ENCODE peak calls at places on chromosomes 6 and 20, in four cellular contexts. One of them, this sample, is unnamed.
A peak's percentile ranks its signal among the peaks of the same experiment; 100 is the strongest.

GRCh38 chr6:39077882-39078594 is 29.5 kb downstream of the GLP1R start:
- DNase-seq in heart left ventricle: no peak
- DNase-seq in A549: no peak
- DNase-seq in dorsolateral prefrontal cortex: no peak
- DNase-seq in this sample: no peak

GRCh38 chr6:156131221-156131903 is 645.8 kb upstream of the ARID1B start:
- DNase-seq in heart left ventricle: no peak
- DNase-seq in A549: no peak
- DNase-seq in dorsolateral prefrontal cortex: no peak
- DNase-seq in this sample: no peak

GRCh38 chr6:128139519-128139918 is 238.7 kb upstream of the THEMIS start:
- DNase-seq in heart left ventricle: no peak
- DNase-seq in A549: peak; percentile 47
- DNase-seq in dorsolateral prefrontal cortex: no peak
- DNase-seq in this sample: no peak

GRCh38 chr6:24753545-24753944 is 21.2 kb upstream of the GMNN start:
- DNase-seq in heart left ventricle: no peak
- DNase-seq in A549: no peak
- DNase-seq in dorsolateral prefrontal cortex: no peak
- DNase-seq in this sample: no peak

GRCh38 chr20:19310541-19310940 is 98.1 kb downstream of the SLC24A3 start:
- DNase-seq in heart left ventricle: no peak
- DNase-seq in A549: no peak
- DNase-seq in dorsolateral prefrontal cortex: no peak
- DNase-seq in this sample: no peak

GRCh38 chr6:106997392-106998257 is 23.1 kb upstream of the CD24 start:
- DNase-seq in heart left ventricle: no peak
- DNase-seq in A549: peak; percentile 66
- DNase-seq in dorsolateral prefrontal cortex: peak; percentile 49
- DNase-seq in this sample: no peak

GRCh38 chr20:57269148-57269984 is 2.9 kb upstream of the BMP7 start:
- DNase-seq in heart left ventricle: no peak
- DNase-seq in A549: no peak
- DNase-seq in dorsolateral prefrontal cortex: no peak
- DNase-seq in this sample: no peak

GRCh38 chr6:167200806-167201205 is 43.0 kb upstream of the GPR31 start:
- DNase-seq in heart left ventricle: no peak
- DNase-seq in A549: no peak
- DNase-seq in dorsolateral prefrontal cortex: no peak
- DNase-seq in this sample: no peak

GRCh38 chr20:52130406-52130805 is 61.2 kb downstream of the ZFP64 start:
- DNase-seq in heart left ventricle: no peak
- DNase-seq in A549: no peak
- DNase-seq in dorsolateral prefrontal cortex: no peak
- DNase-seq in this sample: no peak

GRCh38 chr6:33212857-33213165 is 4.5 kb downstream of the RING1 start:
- DNase-seq in heart left ventricle: no peak
- DNase-seq in A549: no peak
- DNase-seq in dorsolateral prefrontal cortex: peak; percentile 19
- DNase-seq in this sample: no peak

GRCh38 chr20:19211661-19212523 is 550 bp upstream of the SLC24A3 start:
- DNase-seq in heart left ventricle: peak; percentile 65
- DNase-seq in A549: no peak
- DNase-seq in dorsolateral prefrontal cortex: peak; percentile 52
- DNase-seq in this sample: peak; percentile 40

GRCh38 chr20:62141397-62142251 is 1.6 kb downstream of the PSMA7 start:
- DNase-seq in heart left ventricle: no peak
- DNase-seq in A549: peak; percentile 45
- DNase-seq in dorsolateral prefrontal cortex: no peak
- DNase-seq in this sample: no peak
- TF ChIP-seq CTCF in heart left ventricle: no peak
- TF ChIP-seq CTCF in A549: peak; percentile 36
- TF ChIP-seq CTCF in dorsolateral prefrontal cortex: no peak
- TF ChIP-seq CTCF in this sample: no peak

DNA sequence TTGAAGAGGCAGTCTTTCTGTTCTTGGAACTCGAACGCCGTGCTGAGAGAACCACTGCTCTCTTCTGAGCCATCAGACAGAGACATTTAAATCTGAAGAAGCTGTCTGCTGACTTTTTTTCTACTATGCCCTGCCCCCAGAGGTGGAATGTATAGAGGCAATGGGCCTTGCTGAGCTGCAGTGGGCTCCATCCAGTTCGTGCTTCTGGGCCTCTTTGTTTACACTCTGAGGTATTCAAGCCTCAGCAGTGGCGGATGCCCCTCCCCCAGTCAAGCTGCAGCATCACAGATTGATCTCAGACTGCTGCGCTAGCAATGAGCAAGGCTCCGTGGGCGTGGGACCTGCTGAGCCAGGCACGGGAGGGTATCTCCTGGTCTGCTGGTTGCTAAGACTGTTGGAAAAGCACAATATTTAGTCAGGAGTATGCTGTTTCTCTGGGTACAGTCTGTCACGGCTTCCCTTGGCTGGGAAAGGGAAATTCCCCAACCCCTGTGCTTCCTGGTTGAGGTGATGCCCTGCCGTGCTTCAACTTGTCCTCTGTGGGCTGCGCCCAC is 526.8 kb downstream of the CD109 start:
- DNase-seq in heart left ventricle: no peak
- DNase-seq in A549: no peak
- DNase-seq in dorsolateral prefrontal cortex: no peak
- DNase-seq in this sample: no peak
- TF ChIP-seq CTCF in heart left ventricle: no peak
- TF ChIP-seq CTCF in A549: no peak
- TF ChIP-seq CTCF in dorsolateral prefrontal cortex: no peak
- TF ChIP-seq CTCF in this sample: no peak

GRCh38 chr6:118650500-118651281 is 700 bp downstream of the CEP85L start:
- DNase-seq in heart left ventricle: peak; percentile 79
- DNase-seq in A549: peak; percentile 35
- DNase-seq in dorsolateral prefrontal cortex: peak; percentile 54
- DNase-seq in this sample: peak; percentile 36
- TF ChIP-seq CTCF in heart left ventricle: peak; percentile 30
- TF ChIP-seq CTCF in A549: no peak
- TF ChIP-seq CTCF in dorsolateral prefrontal cortex: no peak
- TF ChIP-seq CTCF in this sample: no peak

GRCh38 chr6:114310053-114310452 is 32.8 kb downstream of the HS3ST5 start:
- DNase-seq in heart left ventricle: no peak
- DNase-seq in A549: no peak
- DNase-seq in dorsolateral prefrontal cortex: no peak
- DNase-seq in this sample: no peak

GRCh38 chr6:114301596-114302219 is 41.1 kb downstream of the HS3ST5 start:
- DNase-seq in heart left ventricle: no peak
- DNase-seq in A549: no peak
- DNase-seq in dorsolateral prefrontal cortex: no peak
- DNase-seq in this sample: no peak

GRCh38 chr6:114304304-114304887 is 38.4 kb downstream of the HS3ST5 start:
- DNase-seq in heart left ventricle: no peak
- DNase-seq in A549: peak; percentile 9
- DNase-seq in dorsolateral prefrontal cortex: no peak
- DNase-seq in this sample: no peak
- TF ChIP-seq CTCF in heart left ventricle: peak; percentile 50
- TF ChIP-seq CTCF in A549: peak; percentile 49
- TF ChIP-seq CTCF in dorsolateral prefrontal cortex: peak; percentile 75
- TF ChIP-seq CTCF in this sample: no peak

DNA sequence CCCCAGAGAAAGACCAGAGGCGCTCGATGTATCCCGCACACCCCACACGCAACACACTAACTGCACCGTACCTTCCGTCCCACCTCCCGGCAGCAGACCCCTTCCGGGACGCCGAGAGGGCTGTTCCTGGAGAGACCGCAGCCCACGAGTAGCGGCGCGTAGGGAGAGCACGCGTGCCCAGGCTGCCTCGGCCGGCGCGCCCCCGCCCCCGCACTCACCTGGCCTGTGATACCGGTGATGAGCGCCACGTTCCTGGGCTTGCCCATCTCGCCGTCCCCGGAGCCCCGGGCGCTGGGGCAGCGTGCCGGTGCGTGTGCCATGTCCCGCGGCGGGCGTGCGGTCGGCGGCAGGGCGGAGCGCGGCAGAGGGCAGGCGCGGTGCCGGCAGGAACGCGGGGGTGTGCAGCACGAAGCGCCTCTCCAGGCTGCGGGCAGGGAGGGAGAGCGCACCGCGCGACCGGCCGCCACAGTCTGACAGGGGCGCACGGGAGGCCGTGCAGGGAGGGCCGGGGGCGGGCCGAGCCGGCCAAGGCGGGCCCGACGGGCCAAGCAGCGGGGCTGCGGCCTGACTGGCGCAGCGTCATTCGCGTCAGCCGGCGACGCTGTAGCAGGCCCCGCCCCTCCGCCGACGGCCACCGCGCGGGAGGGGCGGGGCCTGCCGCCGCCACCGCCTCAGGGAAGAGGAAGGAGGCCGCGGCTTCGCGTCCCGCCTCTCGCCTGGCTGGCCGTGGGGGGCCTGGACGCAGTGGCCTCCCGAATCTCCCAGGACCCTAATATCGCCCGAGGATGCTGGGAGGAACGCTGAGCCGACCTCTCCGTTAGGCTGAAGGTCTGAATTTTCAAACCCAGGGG is at the start of gene GMDS:
- DNase-seq in heart left ventricle: peak; percentile 94
- DNase-seq in A549: peak; percentile 79
- DNase-seq in dorsolateral prefrontal cortex: peak; percentile 88
- DNase-seq in this sample: peak; percentile 94
- TF ChIP-seq CTCF in heart left ventricle: no peak
- TF ChIP-seq CTCF in A549: no peak
- TF ChIP-seq CTCF in dorsolateral prefrontal cortex: peak; percentile 39
- TF ChIP-seq CTCF in this sample: no peak

GRCh38 chr6:104623052-104623690 is 236.5 kb downstream of the HACE1 start:
- DNase-seq in heart left ventricle: no peak
- DNase-seq in A549: peak; percentile 11
- DNase-seq in dorsolateral prefrontal cortex: peak; percentile 59
- DNase-seq in this sample: peak; percentile 25
- TF ChIP-seq CTCF in heart left ventricle: no peak
- TF ChIP-seq CTCF in A549: no peak
- TF ChIP-seq CTCF in dorsolateral prefrontal cortex: no peak
- TF ChIP-seq CTCF in this sample: no peak

DNA sequence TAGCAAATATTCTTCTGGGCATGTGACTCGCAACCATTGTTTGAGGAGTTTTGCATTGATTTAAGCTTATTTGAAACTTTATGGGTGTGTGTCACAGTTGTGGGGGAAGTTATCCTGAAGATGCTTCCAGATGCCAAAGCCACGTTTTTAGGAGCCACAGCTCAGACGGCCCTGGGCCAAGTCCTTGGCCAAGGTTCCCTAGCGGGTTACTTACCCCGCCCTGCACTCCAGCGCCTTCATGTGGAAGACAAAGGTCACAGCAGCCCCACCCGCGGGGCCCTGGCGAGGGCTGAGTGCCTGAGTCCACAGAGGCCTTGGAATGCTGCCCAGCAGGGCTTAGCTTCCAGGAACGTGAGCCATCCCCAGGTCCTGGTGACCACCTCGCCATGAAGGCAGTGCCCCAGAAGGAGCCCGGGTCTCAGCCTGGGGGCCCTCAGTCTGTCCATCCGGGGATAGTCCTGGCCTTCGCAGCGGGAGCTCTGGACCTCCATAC is 308.3 kb downstream of the CDH4 start:
- DNase-seq in heart left ventricle: no peak
- DNase-seq in A549: peak; percentile 42
- DNase-seq in dorsolateral prefrontal cortex: no peak
- DNase-seq in this sample: peak; percentile 12
- TF ChIP-seq CTCF in heart left ventricle: no peak
- TF ChIP-seq CTCF in A549: no peak
- TF ChIP-seq CTCF in dorsolateral prefrontal cortex: no peak
- TF ChIP-seq CTCF in this sample: no peak

GRCh38 chr20:62238569-62239277 is 402 bp downstream of the OSBPL2 start:
- DNase-seq in heart left ventricle: no peak
- DNase-seq in A549: no peak
- DNase-seq in dorsolateral prefrontal cortex: no peak
- DNase-seq in this sample: peak; percentile 76

GRCh38 chr20:62236674-62236996 is 1.7 kb upstream of the OSBPL2 start:
- DNase-seq in heart left ventricle: no peak
- DNase-seq in A549: no peak
- DNase-seq in dorsolateral prefrontal cortex: no peak
- DNase-seq in this sample: no peak

GRCh38 chr20:62236997-62237771 is 1.1 kb upstream of the OSBPL2 start:
- DNase-seq in heart left ventricle: peak; percentile 52
- DNase-seq in A549: no peak
- DNase-seq in dorsolateral prefrontal cortex: no peak
- DNase-seq in this sample: no peak

GRCh38 chr20:62239278-62239879 is 1.1 kb downstream of the OSBPL2 start:
- DNase-seq in heart left ventricle: no peak
- DNase-seq in A549: no peak
- DNase-seq in dorsolateral prefrontal cortex: no peak
- DNase-seq in this sample: peak; percentile 56

GRCh38 chr20:62237772-62238568 is at the start of gene OSBPL2:
- DNase-seq in heart left ventricle: peak; percentile 100
- DNase-seq in A549: peak; percentile 98
- DNase-seq in dorsolateral prefrontal cortex: peak; percentile 100
- DNase-seq in this sample: peak; percentile 99
- TF ChIP-seq CTCF in heart left ventricle: no peak
- TF ChIP-seq CTCF in A549: no peak
- TF ChIP-seq CTCF in dorsolateral prefrontal cortex: peak; percentile 20
- TF ChIP-seq CTCF in this sample: no peak

GRCh38 chr6:120405947-120406346 is 928.3 kb downstream of the TBC1D32 start:
- DNase-seq in heart left ventricle: no peak
- DNase-seq in A549: peak; percentile 0
- DNase-seq in dorsolateral prefrontal cortex: no peak
- DNase-seq in this sample: no peak
- TF ChIP-seq CTCF in heart left ventricle: no peak
- TF ChIP-seq CTCF in A549: no peak
- TF ChIP-seq CTCF in dorsolateral prefrontal cortex: no peak
- TF ChIP-seq CTCF in this sample: no peak

This sample was measured in mucosa of descending colon.